ENCODE peak calls at places on chromosomes 13 and 19, in ten cellular contexts. E is heart right ventricle; J is CD8-positive, alpha-beta T cell; B is IMR-90; D is aorta; H is mesendoderm; N is dorsolateral prefrontal cortex; G is heart left ventricle; K is tibial nerve; T is coronary artery. A is an unnamed sample.

GRCh38 chr13:74026753-74027152 is 107.5 kb downstream of the KLF12 start:
- DNase-seq in G (no peak), K (no peak), N (no peak), B (peak; percentile 37), J (peak; percentile 77), E (no peak), H (peak; percentile 96), T (no peak), D (no peak), A (peak; percentile 52)

GRCh38 chr13:113299951-113300350 is 2.9 kb downstream of the LAMP1 start:
- DNase-seq in G (no peak), T (no peak), D (no peak), N (no peak), J (no peak), B (no peak), H (no peak), K (no peak), E (no peak), A (no peak)

GRCh38 chr13:26585136-26585535 is 27.7 kb downstream of the WASF3 start:
- DNase-seq in D (no peak), T (no peak), G (no peak), K (no peak), J (no peak), H (no peak), B (peak; percentile 73), E (no peak), N (no peak), A (no peak)

GRCh38 chr19:5809053-5809452 is 4.2 kb downstream of the NRTN start:
- DNase-seq in T (no peak), H (no peak), E (no peak), D (no peak), N (no peak), B (no peak), G (no peak), K (no peak), J (no peak), A (no peak)

GRCh38 chr19:12828494-12828893 is 5.9 kb downstream of the RTBDN start:
- DNase-seq in E (no peak), K (no peak), G (no peak), H (peak; percentile 63), D (no peak), B (no peak), J (no peak), T (no peak), N (no peak), A (no peak)

GRCh38 chr19:31676271-31677004 is 327.2 kb upstream of the TSHZ3 start:
- DNase-seq in D (no peak), B (no peak), G (no peak), T (no peak), K (no peak), E (no peak), N (no peak), J (no peak), H (peak; percentile 67), A (no peak)

GRCh38 chr13:108561152-108561551 is 68.3 kb upstream of the MYO16 start:
- DNase-seq in K (no peak), G (no peak), N (no peak), B (no peak), H (no peak), T (no peak), E (no peak), D (no peak), J (no peak), A (no peak)

GRCh38 chr13:79780240-79780639 is 299.3 kb downstream of the NDFIP2 start:
- DNase-seq in E (no peak), D (no peak), B (peak; percentile 42), H (no peak), N (no peak), K (no peak), J (no peak), T (no peak), G (no peak), A (no peak)

GRCh38 chr19:29303707-29304090 is 90.7 kb upstream of the UQCRFS1 start:
- DNase-seq in E (no peak), T (no peak), K (no peak), H (no peak), G (no peak), D (no peak), J (no peak), N (no peak), B (no peak), A (no peak)

GRCh38 chr13:42593719-42594012 is 19.7 kb downstream of the TNFSF11 start:
- DNase-seq in B (no peak), N (no peak), H (no peak), E (no peak), J (no peak), G (no peak), D (no peak), T (no peak), K (no peak), A (no peak)

GRCh38 chr19:11423164-11423803 is 4.2 kb upstream of the RGL3 start:
- DNase-seq in B (no peak), K (no peak), N (no peak), E (no peak), H (no peak), G (no peak), J (no peak), T (no peak), D (no peak), A (no peak)

GRCh38 chr19:11420894-11421606 is 1.9 kb upstream of the RGL3 start:
- DNase-seq in K (no peak), G (peak; percentile 53), H (peak; percentile 46), D (peak; percentile 81), T (no peak), J (no peak), E (peak; percentile 37), N (no peak), B (no peak), A (no peak)

GRCh38 chr19:11422163-11423068 is 3.3 kb upstream of the RGL3 start:
- DNase-seq in K (peak; percentile 56), H (peak; percentile 96), T (peak; percentile 95), N (no peak), B (no peak), G (peak; percentile 78), E (peak; percentile 79), D (peak; percentile 93), J (peak; percentile 73), A (peak; percentile 36)

GRCh38 chr19:11420429-11420893 is 1.3 kb upstream of the RGL3 start:
- DNase-seq in T (no peak), N (no peak), K (peak; percentile 36), G (peak; percentile 65), B (no peak), E (peak; percentile 65), J (no peak), D (peak; percentile 76), H (no peak), A (no peak)

GRCh38 chr19:11421607-11422098 is 2.5 kb upstream of the RGL3 start:
- DNase-seq in N (no peak), E (peak; percentile 38), J (peak; percentile 39), G (peak; percentile 38), D (peak; percentile 78), H (peak; percentile 83), T (no peak), B (no peak), K (no peak), A (no peak)
- H3K27ac ChIP-seq in N (no peak overlapping the region), E (peak overlapping the region; percentile 66), J (no peak overlapping the region), G (peak overlapping the region; percentile 75), D (no peak overlapping the region), H (no peak overlapping the region), T (peak overlapping the region; percentile 69), B (no peak overlapping the region), K (no peak overlapping the region), A (no peak overlapping the region)

DNA sequence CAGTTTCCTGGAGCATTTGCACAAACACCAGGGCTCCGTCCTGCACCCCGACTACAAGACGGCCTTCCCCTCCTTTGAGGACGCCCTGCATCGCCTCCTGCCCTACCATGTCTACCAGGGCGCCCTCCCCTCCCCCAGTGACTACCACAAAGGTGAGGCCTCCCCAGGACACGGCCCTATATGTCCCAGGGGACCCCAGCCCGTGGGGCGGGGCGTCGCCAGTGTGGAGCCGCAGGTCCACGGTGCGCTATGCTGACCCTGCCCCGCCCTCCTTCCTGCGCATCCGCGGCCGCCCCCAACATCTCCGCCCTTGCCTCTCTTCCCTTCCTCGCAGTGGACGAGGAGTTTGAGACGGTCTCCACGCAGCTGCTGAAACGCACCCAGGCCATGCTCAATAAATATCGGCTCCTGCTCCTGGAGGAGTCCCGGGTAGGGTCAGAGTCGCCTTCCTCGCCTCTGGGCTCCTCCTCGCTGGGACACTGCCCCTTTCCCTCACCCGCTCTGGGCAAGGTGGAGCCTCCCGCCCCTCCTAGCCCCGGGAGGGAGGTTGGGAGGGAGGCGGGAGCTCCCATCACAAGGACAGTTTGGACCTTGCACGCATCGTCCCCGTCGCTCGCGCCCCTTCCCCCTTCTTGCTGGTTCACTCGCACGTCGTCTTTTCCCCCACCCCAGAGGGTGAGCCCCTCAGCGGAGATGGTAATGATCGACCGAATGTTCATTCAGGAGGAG is 14.4 kb upstream of the EHD2 start:
- DNase-seq in G (no peak), D (no peak), E (no peak), J (no peak), T (no peak), H (no peak), K (no peak), B (no peak), N (no peak), A (no peak)
- H3K4me3 ChIP-seq in G (no peak overlapping the region), D (no peak overlapping the region), E (no peak overlapping the region), J (no peak overlapping the region), T (no peak overlapping the region), H (no peak overlapping the region), K (no peak overlapping the region), B (no peak overlapping the region), N (no peak overlapping the region), A (no peak overlapping the region)

GRCh38 chr13:101291216-101291615 is 125.1 kb downstream of the NALCN start:
- DNase-seq in H (no peak), K (no peak), J (no peak), N (no peak), E (no peak), D (no peak), T (no peak), G (no peak), B (peak; percentile 39), A (no peak)
- H3K27ac ChIP-seq in H (no peak overlapping the region), K (no peak overlapping the region), J (no peak overlapping the region), N (no peak overlapping the region), E (no peak overlapping the region), D (no peak overlapping the region), T (no peak overlapping the region), G (no peak overlapping the region), B (no peak overlapping the region), A (no peak overlapping the region)

DNA sequence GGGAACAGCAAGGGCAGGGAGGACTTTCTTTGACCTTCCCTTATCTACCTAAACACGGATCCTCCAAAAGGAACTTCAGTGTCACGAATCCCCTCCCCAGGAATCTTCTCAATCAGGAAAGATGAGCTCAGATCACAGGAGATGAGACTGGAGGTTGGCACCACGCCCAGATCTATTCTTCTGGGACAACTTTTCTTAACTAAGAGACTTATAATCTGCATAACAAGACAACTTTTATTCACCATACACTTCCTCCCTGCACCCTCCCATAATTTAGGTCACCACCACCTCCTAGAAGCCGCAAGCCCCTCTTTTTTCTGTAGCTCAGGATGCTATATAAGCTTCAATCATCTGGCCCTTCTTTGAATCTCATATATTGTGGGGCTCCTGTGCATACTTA is 19.2 kb upstream of the AKT2 start:
- DNase-seq in D (no peak), T (no peak), N (no peak), E (no peak), H (no peak), B (no peak), G (no peak), J (no peak), K (no peak), A (no peak)
- H3K4me3 ChIP-seq in D (no peak overlapping the region), T (no peak overlapping the region), N (no peak overlapping the region), E (no peak overlapping the region), H (no peak overlapping the region), B (no peak overlapping the region), G (no peak overlapping the region), J (no peak overlapping the region), K (no peak overlapping the region), A (no peak overlapping the region)

A was measured in effector memory CD4-positive, alpha-beta T cell.